ENCODE peak calls at places on chromosomes 12 and 14, in seven cellular contexts. O is neural crest cell, L is Caki2, F is fibroblast of pulmonary artery, T is AG20443, K is ovary, Z is ureter. Y is an unnamed sample.

GRCh38 chr14:64636208-64636979 is 67.8 kb upstream of the PLEKHG3 start:
- DNase-seq in O (peak), L (peak), F (peak), T (peak), K (peak), Z (peak), Y (peak)

GRCh38 chr12:68580911-68581310 is 29.8 kb upstream of the RAP1B start:
- DNase-seq in O (no peak), L (no peak), F (no peak), T (no peak), K (no peak), Z (no peak), Y (no peak)

GRCh38 chr12:82524020-82524419 is 162.7 kb upstream of the TMTC2 start:
- DNase-seq in O (no peak), L (peak), F (no peak), T (no peak), K (no peak), Z (no peak), Y (no peak)

GRCh38 chr14:80901260-80901659 is 40.3 kb downstream of the CEP128 start:
- DNase-seq in O (no peak), L (no peak), F (no peak), T (no peak), K (no peak), Z (no peak), Y (no peak)

GRCh38 chr14:69694730-69695663 is 71.9 kb upstream of the SRSF5 start:
- DNase-seq in O (no peak), L (no peak), F (peak), T (no peak), K (no peak), Z (no peak), Y (peak)

GRCh38 chr14:35558680-35559079 is 24.7 kb downstream of the INSM2 start:
- DNase-seq in O (peak), L (no peak), F (no peak), T (no peak), K (no peak), Z (no peak), Y (no peak)

GRCh38 chr12:103012884-103013283 is 55.4 kb downstream of the ASCL1 start:
- DNase-seq in O (peak), L (no peak), F (no peak), T (no peak), K (no peak), Z (no peak), Y (no peak)

GRCh38 chr12:49764126-49764525 is 22.8 kb downstream of the TMBIM6 start:
- DNase-seq in O (no peak), L (no peak), F (no peak), T (no peak), K (no peak), Z (no peak), Y (no peak)

GRCh38 chr14:64549805-64550538 is at the start of gene PPP1R36:
- DNase-seq in O (no peak), L (no peak), F (no peak), T (peak), K (no peak), Z (no peak), Y (no peak)

GRCh38 chr12:30847259-30847658 is 79.3 kb upstream of the TSPAN11 start:
- DNase-seq in O (no peak), L (peak), F (peak), T (no peak), K (no peak), Z (no peak), Y (peak)

GRCh38 chr12:33703221-33703620 is 263.6 kb upstream of the SYT10 start:
- DNase-seq in O (no peak), L (no peak), F (no peak), T (no peak), K (no peak), Z (no peak), Y (no peak)

GRCh38 chr12:122082621-122083356 is 4.2 kb downstream of the MLXIP start:
- DNase-seq in O (no peak), L (no peak), F (no peak), T (no peak), K (no peak), Z (no peak), Y (no peak)